ENCODE peak calls at places on chromosomes 7 and 10, in nine cellular contexts. R is ovary; G is activated CD8-positive, alpha-beta memory T cell treated with anti-CD3 and anti-CD28 coated beads, Interleukin-2, amount 50 U/mL, for 48 hours; U is HuH-7; L is non-pigmented ciliary epithelial cell; V is ELR; M is right atrium auricular region; T is HT-29; F is amygdala. I is an unnamed sample.

GRCh38 chr10:34080485-34081346 is 734.4 kb downstream of the PARD3 start:
- DNase-seq in L (no peak), F (no peak), G (no peak), R (peak), V (no peak), T (no peak), U (no peak), M (peak), I (no peak)

GRCh38 chr10:4053940-4054339 is 268.9 kb upstream of the KLF6 start:
- DNase-seq in U (no peak), R (no peak), T (no peak), F (no peak), L (no peak), G (no peak), M (no peak), V (no peak), I (no peak)

GRCh38 chr10:78194539-78195402 is 161.1 kb downstream of the RPS24 start:
- DNase-seq in R (no peak), U (no peak), T (no peak), L (no peak), G (no peak), M (no peak), F (no peak), V (peak), I (no peak)

GRCh38 chr10:78876449-78876848 is 192.3 kb upstream of the ZMIZ1 start:
- DNase-seq in R (no peak), M (no peak), F (no peak), U (no peak), L (no peak), G (no peak), T (no peak), V (no peak), I (no peak)

GRCh38 chr10:72318383-72319262 is 36.1 kb downstream of the DNAJB12 start:
- DNase-seq in U (no peak), T (no peak), M (no peak), F (no peak), R (no peak), V (no peak), L (no peak), G (no peak), I (no peak)

GRCh38 chr7:87574630-87575029 is 26.1 kb downstream of the ABCB1 start:
- DNase-seq in M (no peak), G (no peak), R (no peak), F (no peak), T (no peak), L (peak), V (peak), U (no peak), I (no peak)

GRCh38 chr10:84447701-84448400 is 119.5 kb downstream of the CCSER2 start:
- DNase-seq in V (no peak), T (no peak), F (no peak), U (no peak), R (no peak), M (no peak), G (no peak), L (no peak), I (no peak)

GRCh38 chr10:14953452-14954000 is 370 bp downstream of the DCLRE1C start:
- DNase-seq in V (peak), R (no peak), T (peak), G (no peak), U (peak), L (peak), M (peak), F (no peak), I (no peak)

GRCh38 chr7:30787476-30787875 is 16.3 kb downstream of the MINDY4 start:
- DNase-seq in L (no peak), U (no peak), R (no peak), T (no peak), G (no peak), F (no peak), V (no peak), M (no peak), I (no peak)

GRCh38 chr7:1893025-1893424 is 222.9 kb downstream of the ELFN1 start:
- DNase-seq in L (no peak), V (no peak), U (no peak), F (no peak), M (no peak), G (no peak), T (no peak), R (no peak), I (no peak)

GRCh38 chr10:22701132-22701851 is 13.1 kb downstream of the PIP4K2A start:
- DNase-seq in G (no peak), F (no peak), U (no peak), L (no peak), T (no peak), R (no peak), V (no peak), M (no peak), I (no peak)